ENCODE peak calls at places on chromosomes 2 and 18, in eight cellular contexts. W is neural crest cell, L is astrocyte of the cerebellum, Z is PC-9, Y is mucosa of descending colon, V is AG09309, U is IMR-90, I is AG10803. Q is an unnamed sample.

GRCh38 chr2:209459359-209459758 is 35.5 kb downstream of the MAP2 start:
- DNase-seq in W (no peak), L (no peak), Z (no peak), Y (no peak), V (no peak), U (no peak), I (no peak), Q (no peak)

GRCh38 chr2:68434981-68435380 is 32.1 kb downstream of the FBXO48 start:
- DNase-seq in W (no peak), L (no peak), Z (no peak), Y (no peak), V (no peak), U (no peak), I (no peak), Q (no peak)

GRCh38 chr2:33184026-33184425 is 237.3 kb downstream of the LTBP1 start:
- DNase-seq in W (no peak), L (no peak), Z (no peak), Y (no peak), V (no peak), U (no peak), I (no peak), Q (no peak)

GRCh38 chr2:204881519-204882111 is 336.3 kb downstream of the PARD3B start:
- DNase-seq in W (no peak), L (no peak), Z (no peak), Y (no peak), V (no peak), U (no peak), I (no peak), Q (no peak)

GRCh38 chr2:187093771-187094412 is 244.9 kb upstream of the ZSWIM2 start:
- DNase-seq in W (no peak), L (no peak), Z (no peak), Y (no peak), V (no peak), U (no peak), I (no peak), Q (no peak)

GRCh38 chr2:6960659-6961058 is 43.4 kb downstream of the RNF144A start:
- DNase-seq in W (no peak), L (peak; percentile 89), Z (no peak), Y (no peak), V (peak; percentile 11), U (peak; percentile 0), I (peak; percentile 82), Q (no peak)

GRCh38 chr2:197879844-197880408 is 75.5 kb downstream of the PLCL1 start:
- DNase-seq in W (no peak), L (no peak), Z (no peak), Y (no peak), V (no peak), U (no peak), I (peak; percentile 70), Q (no peak)

GRCh38 chr2:84908948-84909713 is 3.7 kb downstream of the TMSB10 start:
- DNase-seq in W (no peak), L (no peak), Z (no peak), Y (no peak), V (no peak), U (no peak), I (no peak), Q (no peak)

GRCh38 chr18:11817229-11817628 is 34.0 kb upstream of the CHMP1B start:
- DNase-seq in W (no peak), L (no peak), Z (no peak), Y (no peak), V (no peak), U (no peak), I (no peak), Q (no peak)

GRCh38 chr2:100703744-100704143 is 116.2 kb upstream of the NPAS2 start:
- DNase-seq in W (no peak), L (no peak), Z (no peak), Y (no peak), V (no peak), U (no peak), I (no peak), Q (no peak)

GRCh38 chr2:2146220-2146619 is 184.9 kb downstream of the MYT1L start:
- DNase-seq in W (no peak), L (no peak), Z (no peak), Y (no peak), V (no peak), U (no peak), I (no peak), Q (no peak)

GRCh38 chr2:101704046-101704466 is 6.5 kb downstream of the MAP4K4 start:
- DNase-seq in W (no peak), L (no peak), Z (no peak), Y (no peak), V (peak; percentile 73), U (peak; percentile 77), I (peak; percentile 95), Q (no peak)

GRCh38 chr18:3265564-3266033 is 3.7 kb downstream of the MYL12B start:
- DNase-seq in W (no peak), L (no peak), Z (no peak), Y (no peak), V (no peak), U (peak; percentile 75), I (no peak), Q (no peak)

GRCh38 chr18:50138181-50139064 is 56.5 kb downstream of the MYO5B start:
- DNase-seq in W (no peak), L (peak; percentile 15), Z (no peak), Y (no peak), V (no peak), U (no peak), I (peak; percentile 7), Q (no peak)

GRCh38 chr2:103174711-103175110 is 412.9 kb downstream of the TMEM182 start:
- DNase-seq in W (no peak), L (peak; percentile 28), Z (no peak), Y (no peak), V (no peak), U (no peak), I (no peak), Q (no peak)

GRCh38 chr2:2516386-2516785 is 185.3 kb upstream of the MYT1L start:
- DNase-seq in W (no peak), L (no peak), Z (no peak), Y (no peak), V (no peak), U (no peak), I (no peak), Q (no peak)

GRCh38 chr2:148936857-148937450 is 61.9 kb downstream of the KIF5C start:
- DNase-seq in W (no peak), L (no peak), Z (no peak), Y (no peak), V (no peak), U (no peak), I (no peak), Q (no peak)

GRCh38 chr2:64288321-64288931 is 144.2 kb upstream of the PELI1 start:
- DNase-seq in W (no peak), L (peak; percentile 53), Z (no peak), Y (no peak), V (peak; percentile 78), U (peak; percentile 83), I (peak; percentile 96), Q (no peak)

GRCh38 chr18:6960656-6961055 is 156.9 kb downstream of the LAMA1 start:
- DNase-seq in W (no peak), L (no peak), Z (no peak), Y (no peak), V (peak; percentile 49), U (peak; percentile 65), I (peak; percentile 26), Q (no peak)

GRCh38 chr18:70621710-70622109 is 332.9 kb downstream of the SOCS6 start:
- DNase-seq in W (no peak), L (no peak), Z (no peak), Y (no peak), V (no peak), U (no peak), I (no peak), Q (no peak)

GRCh38 chr2:215283221-215283620 is 28.6 kb upstream of the ATIC start:
- DNase-seq in W (no peak), L (no peak), Z (peak; percentile 54), Y (no peak), V (no peak), U (no peak), I (no peak), Q (no peak)

GRCh38 chr2:48727560-48727959 is 28.0 kb downstream of the LHCGR start:
- DNase-seq in W (no peak), L (no peak), Z (no peak), Y (no peak), V (no peak), U (no peak), I (peak; percentile 59), Q (no peak)
- TF ChIP-seq CTCF in W (peak; percentile 53), L (no peak), Z (peak; percentile 48), Y (no peak), V (no peak), U (no peak), I (peak; percentile 58), Q (peak; percentile 10)

DNA sequence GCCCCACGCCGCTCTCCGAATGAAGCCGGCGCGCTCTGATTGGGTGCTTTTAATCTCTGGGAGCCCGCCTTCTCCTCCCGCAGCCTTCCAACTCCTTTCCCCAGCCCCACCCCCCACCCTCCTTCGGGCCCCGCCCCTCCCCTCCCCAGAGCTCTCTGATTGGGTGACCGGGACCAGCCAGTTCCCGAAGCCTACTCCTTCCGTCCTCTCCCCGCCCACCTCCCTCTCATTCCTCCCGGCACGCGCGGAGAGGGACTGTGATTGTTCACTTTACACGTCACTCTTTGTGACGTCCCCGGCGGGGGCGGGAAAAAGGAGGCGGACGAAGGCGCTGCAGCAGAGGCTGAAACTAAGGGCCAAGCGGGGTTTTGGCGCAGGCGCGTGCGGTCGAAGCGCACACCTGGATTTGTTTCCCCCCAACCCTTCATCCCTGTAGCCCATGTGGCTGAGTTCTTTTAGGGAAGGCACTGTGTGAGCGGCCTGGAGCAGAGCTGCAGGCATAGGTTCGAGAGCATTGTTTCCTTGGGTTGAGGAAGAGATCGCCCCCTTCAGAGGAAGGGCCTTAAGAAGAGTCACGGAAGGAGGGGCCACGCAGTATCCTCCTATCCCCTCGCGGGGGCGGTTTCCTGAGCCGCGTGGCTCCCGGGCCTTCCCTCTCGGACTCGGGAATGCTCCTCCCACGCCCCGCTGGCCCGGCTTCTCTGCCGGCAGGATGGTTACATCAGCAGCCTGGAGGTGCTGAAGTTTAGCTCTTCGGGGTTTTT is at the start of gene MEX3C:
- DNase-seq in W (peak; percentile 97), L (peak; percentile 98), Z (peak; percentile 94), Y (peak; percentile 99), V (peak; percentile 97), U (peak; percentile 99), I (peak; percentile 99), Q (peak; percentile 95)
- TF ChIP-seq CTCF in W (peak; percentile 50), L (peak; percentile 41), Z (peak; percentile 36), Y (peak; percentile 16), V (peak; percentile 33), U (peak; percentile 10), I (peak; percentile 45), Q (no peak)

DNA sequence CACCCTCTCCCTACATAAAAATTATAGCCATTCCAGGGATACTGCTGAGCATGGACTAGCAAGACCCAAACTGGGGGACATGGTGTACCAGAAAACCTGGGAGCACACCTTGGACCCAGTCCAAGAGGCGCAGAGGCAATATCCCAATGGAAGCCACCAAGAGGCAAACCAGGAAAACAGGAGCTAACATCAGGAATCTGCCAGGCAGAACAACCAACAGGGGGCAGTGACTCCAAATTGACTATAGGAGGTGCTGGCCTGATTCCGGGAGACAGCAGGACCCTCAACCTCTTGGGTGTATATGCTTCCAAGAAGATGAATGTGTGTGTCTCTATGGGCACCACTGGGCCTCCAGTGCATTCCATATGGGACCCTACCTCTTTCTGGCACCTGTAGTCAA is 172.7 kb upstream of the ARL4C start:
- DNase-seq in W (no peak), L (no peak), Z (no peak), Y (no peak), V (no peak), U (no peak), I (no peak), Q (no peak)
- TF ChIP-seq CTCF in W (no peak), L (peak; percentile 13), Z (peak; percentile 30), Y (no peak), V (peak; percentile 16), U (no peak), I (no peak), Q (no peak)

GRCh38 chr2:232133078-232133477 is 171.6 kb downstream of the DIS3L2 start:
- DNase-seq in W (no peak), L (no peak), Z (no peak), Y (no peak), V (no peak), U (no peak), I (no peak), Q (no peak)
- TF ChIP-seq CTCF in W (peak; percentile 28), L (peak; percentile 18), Z (peak; percentile 38), Y (no peak), V (peak; percentile 30), U (peak; percentile 19), I (peak; percentile 26), Q (peak; percentile 8)